ENCODE peak calls at places on chromosomes 4 and X, in nine cellular contexts. C is M059J; Y is naive thymus-derived CD8-positive, alpha-beta T cell; K is coronary artery; S is left cardiac atrium; W is T-helper 9 cell; E is EL; U is AG09319; B is left ventricle myocardium superior. T is an unnamed sample.

GRCh38 chrX:153969904-153970397 is 1.7 kb downstream of the HCFC1 start:
- DNase-seq in C (peak), Y (no peak), K (no peak), S (no peak), W (no peak), E (no peak), U (no peak), B (peak), T (peak)

GRCh38 chr4:171162478-171162877 is 650.7 kb upstream of the GALNTL6 start:
- DNase-seq in C (no peak), Y (no peak), K (no peak), S (no peak), W (no peak), E (no peak), U (no peak), B (no peak), T (no peak)

GRCh38 chr4:156638925-156639605 is 332.5 kb downstream of the PDGFC start:
- DNase-seq in C (peak), Y (no peak), K (no peak), S (no peak), W (no peak), E (peak), U (peak), B (no peak), T (no peak)

GRCh38 chr4:113635739-113636437 is 125.7 kb downstream of the CAMK2D start:
- DNase-seq in C (peak), Y (no peak), K (no peak), S (no peak), W (no peak), E (peak), U (no peak), B (no peak), T (peak)

GRCh38 chrX:51894697-51895336 is 1.4 kb downstream of the MAGED1 start:
- DNase-seq in C (no peak), Y (peak), K (no peak), S (peak), W (no peak), E (peak), U (no peak), B (peak), T (peak)

GRCh38 chr4:38179690-38180299 is 219.6 kb downstream of the PTTG2 start:
- DNase-seq in C (peak), Y (peak), K (no peak), S (peak), W (peak), E (peak), U (no peak), B (peak), T (peak)

GRCh38 chrX:52368368-52369055 is at the start of gene XAGE2:
- DNase-seq in C (no peak), Y (no peak), K (no peak), S (no peak), W (no peak), E (no peak), U (no peak), B (no peak), T (no peak)

GRCh38 chr4:78764498-78764961 is 11.6 kb upstream of the BMP2K start:
- DNase-seq in C (no peak), Y (no peak), K (no peak), S (no peak), W (no peak), E (peak), U (no peak), B (no peak), T (peak)

GRCh38 chr4:4418676-4419370 is 31.9 kb downstream of the NSG1 start:
- DNase-seq in C (no peak), Y (no peak), K (no peak), S (no peak), W (no peak), E (no peak), U (no peak), B (no peak), T (no peak)

GRCh38 chr4:1050486-1051213 is 39.2 kb downstream of the FGFRL1 start:
- DNase-seq in C (no peak), Y (no peak), K (peak), S (peak), W (no peak), E (no peak), U (no peak), B (no peak), T (no peak)

GRCh38 chrX:2719774-2720447 is 28.8 kb downstream of the CD99 start:
- DNase-seq in C (no peak), Y (no peak), K (no peak), S (no peak), W (no peak), E (no peak), U (no peak), B (no peak), T (no peak)

GRCh38 chr4:140837742-140838141 is 81.6 kb upstream of the TBC1D9 start:
- DNase-seq in C (no peak), Y (no peak), K (no peak), S (no peak), W (no peak), E (no peak), U (no peak), B (no peak), T (no peak)

GRCh38 chr4:98448923-98449322 is 187.7 kb downstream of the RAP1GDS1 start:
- DNase-seq in C (no peak), Y (no peak), K (no peak), S (no peak), W (no peak), E (no peak), U (no peak), B (no peak), T (no peak)

GRCh38 chrX:103774070-103774642 is 2.5 kb upstream of the PLP1 start:
- DNase-seq in C (peak), Y (no peak), K (no peak), S (no peak), W (no peak), E (peak), U (no peak), B (no peak), T (peak)

GRCh38 chrX:110089656-110090404 is 86.9 kb downstream of the TMEM164 start:
- DNase-seq in C (peak), Y (no peak), K (no peak), S (no peak), W (no peak), E (no peak), U (no peak), B (no peak), T (no peak)

GRCh38 chr4:154658680-154659402 is 46.4 kb upstream of the FGG start:
- DNase-seq in C (peak), Y (no peak), K (no peak), S (no peak), W (no peak), E (no peak), U (no peak), B (no peak), T (no peak)

GRCh38 chrX:120419465-120419864 is 49.6 kb downstream of the LAMP2 start:
- DNase-seq in C (no peak), Y (peak), K (no peak), S (no peak), W (no peak), E (no peak), U (no peak), B (no peak), T (no peak)

GRCh38 chr4:26238782-26239647 is 81.8 kb upstream of the RBPJ start:
- DNase-seq in C (peak), Y (no peak), K (no peak), S (no peak), W (no peak), E (peak), U (peak), B (no peak), T (no peak)

GRCh38 chrX:95893632-95894031 is 791.0 kb upstream of the DIAPH2 start:
- DNase-seq in C (no peak), Y (no peak), K (no peak), S (no peak), W (no peak), E (no peak), U (no peak), B (no peak), T (no peak)

GRCh38 chr4:77618383-77619241 is 13.0 kb downstream of the CXCL13 start:
- DNase-seq in C (peak), Y (peak), K (no peak), S (peak), W (peak), E (peak), U (peak), B (no peak), T (peak)

GRCh38 chr4:24912252-24913098 is at the start of gene CCDC149:
- DNase-seq in C (peak), Y (no peak), K (peak), S (peak), W (no peak), E (peak), U (peak), B (peak), T (peak)

GRCh38 chrX:41558531-41558930 is 111.4 kb downstream of the NYX start:
- DNase-seq in C (peak), Y (no peak), K (no peak), S (no peak), W (no peak), E (peak), U (no peak), B (no peak), T (peak)

GRCh38 chr4:19945979-19946380 is 305.7 kb upstream of the SLIT2 start:
- DNase-seq in C (peak), Y (no peak), K (no peak), S (no peak), W (no peak), E (peak), U (peak), B (no peak), T (peak)

GRCh38 chr4:53863163-53863562 is 201.2 kb downstream of the CHIC2 start:
- DNase-seq in C (no peak), Y (no peak), K (no peak), S (peak), W (no peak), E (no peak), U (peak), B (peak), T (no peak)

GRCh38 chrX:74119016-74119910 is 184.7 kb upstream of the ZCCHC13 start:
- DNase-seq in C (peak), Y (no peak), K (no peak), S (no peak), W (no peak), E (peak), U (no peak), B (no peak), T (peak)

GRCh38 chrX:123361371-123361770 is 177.3 kb downstream of the GRIA3 start:
- DNase-seq in C (peak), Y (no peak), K (no peak), S (no peak), W (no peak), E (no peak), U (no peak), B (no peak), T (peak)

GRCh38 chr4:144557404-144557803 is 88.6 kb upstream of the HHIP start:
- DNase-seq in C (no peak), Y (no peak), K (no peak), S (no peak), W (no peak), E (no peak), U (no peak), B (no peak), T (no peak)

GRCh38 chr4:113760094-113760851 is 1.3 kb downstream of the CAMK2D start:
- DNase-seq in C (peak), Y (no peak), K (peak), S (peak), W (peak), E (peak), U (no peak), B (peak), T (peak)

GRCh38 chr4:81650871-81651270 is 179.2 kb upstream of the RASGEF1B start:
- DNase-seq in C (no peak), Y (no peak), K (no peak), S (no peak), W (no peak), E (no peak), U (no peak), B (no peak), T (peak)

GRCh38 chr4:71713611-71714203 is 70.2 kb downstream of the GC start:
- DNase-seq in C (peak), Y (no peak), K (no peak), S (no peak), W (no peak), E (peak), U (peak), B (no peak), T (peak)

GRCh38 chrX:123481908-123482873 is 250.7 kb downstream of the THOC2 start:
- DNase-seq in C (no peak), Y (no peak), K (no peak), S (no peak), W (no peak), E (peak), U (peak), B (no peak), T (no peak)

GRCh38 chr4:176321589-176321988 is 1.8 kb downstream of the SPCS3 start:
- DNase-seq in C (no peak), Y (no peak), K (no peak), S (no peak), W (no peak), E (no peak), U (no peak), B (no peak), T (no peak)

GRCh38 chrX:45986971-45987370 is 558.2 kb downstream of the ZNF674 start:
- DNase-seq in C (peak), Y (no peak), K (no peak), S (no peak), W (no peak), E (peak), U (no peak), B (no peak), T (peak)

GRCh38 chrX:102983205-102983604 is 46.1 kb downstream of the RAB40AL start:
- DNase-seq in C (no peak), Y (no peak), K (no peak), S (no peak), W (no peak), E (no peak), U (no peak), B (no peak), T (no peak)

GRCh38 chr4:143586080-143586479 is 72.6 kb downstream of the SMARCA5 start:
- DNase-seq in C (peak), Y (no peak), K (no peak), S (no peak), W (no peak), E (peak), U (peak), B (no peak), T (no peak)

GRCh38 chr4:40283968-40284367 is 51.2 kb upstream of the CHRNA9 start:
- DNase-seq in C (peak), Y (peak), K (no peak), S (no peak), W (peak), E (no peak), U (peak), B (no peak), T (peak)